ENCODE peak calls at places on chromosomes 5 and 9, in five cellular contexts. U is lower leg skin, K is body of pancreas, V is spleen, L is tibial nerve. Q is an unnamed sample.

GRCh38 chr9:104093162-104093561 is 947 bp upstream of the SMC2 start:
- DNase-seq in U (no peak), K (no peak), V (no peak), L (no peak), Q (no peak)

GRCh38 chr5:73947876-73948275 is 321.9 kb downstream of the ARHGEF28 start:
- DNase-seq in U (no peak), K (no peak), V (no peak), L (no peak), Q (no peak)

GRCh38 chr5:112338681-112339337 is 80.3 kb downstream of the EPB41L4A start:
- DNase-seq in U (peak), K (no peak), V (no peak), L (no peak), Q (no peak)

GRCh38 chr9:122122468-122122867 is 29.4 kb upstream of the TTLL11 start:
- DNase-seq in U (no peak), K (no peak), V (no peak), L (no peak), Q (no peak)

GRCh38 chr5:1208743-1209551 is 7.6 kb downstream of the SLC6A19 start:
- DNase-seq in U (no peak), K (no peak), V (no peak), L (no peak), Q (peak)

GRCh38 chr5:175810457-175810856 is 60.9 kb upstream of the CPLX2 start:
- DNase-seq in U (no peak), K (no peak), V (peak), L (no peak), Q (no peak)

GRCh38 chr9:5449521-5450359 is 602 bp upstream of the CD274 start:
- DNase-seq in U (no peak), K (no peak), V (no peak), L (no peak), Q (no peak)

GRCh38 chr9:16640649-16641048 is 229.8 kb downstream of the BNC2 start:
- DNase-seq in U (no peak), K (no peak), V (no peak), L (no peak), Q (no peak)

GRCh38 chr5:10623305-10623910 is 59.5 kb downstream of the ANKRD33B start:
- DNase-seq in U (peak), K (no peak), V (no peak), L (no peak), Q (no peak)

GRCh38 chr9:73270967-73271722 is 119.5 kb downstream of the ANXA1 start:
- DNase-seq in U (no peak), K (no peak), V (no peak), L (no peak), Q (peak)

GRCh38 chr9:125438506-125439433 is 177.1 kb downstream of the GAPVD1 start:
- DNase-seq in U (peak), K (no peak), V (no peak), L (no peak), Q (no peak)

GRCh38 chr5:98050583-98050982 is 722.9 kb upstream of the RGMB start:
- DNase-seq in U (no peak), K (no peak), V (no peak), L (no peak), Q (peak)

GRCh38 chr9:76181020-76181641 is 213.1 kb downstream of the RFK start:
- DNase-seq in U (no peak), K (no peak), V (no peak), L (no peak), Q (peak)

GRCh38 chr9:126461029-126461428 is 134.4 kb downstream of the MVB12B start:
- DNase-seq in U (peak), K (no peak), V (peak), L (no peak), Q (no peak)

GRCh38 chr9:130172858-130173461 is 756 bp downstream of the NCS1 start:
- DNase-seq in U (no peak), K (peak), V (no peak), L (no peak), Q (no peak)

GRCh38 chr5:174744896-174745295 is 20.5 kb downstream of the MSX2 start:
- DNase-seq in U (no peak), K (no peak), V (no peak), L (no peak), Q (no peak)

GRCh38 chr5:93723005-93723404 is 18.4 kb downstream of the POU5F2 start:
- DNase-seq in U (no peak), K (no peak), V (no peak), L (no peak), Q (no peak)

GRCh38 chr9:70868661-70869652 is 252.5 kb downstream of the TRPM3 start:
- DNase-seq in U (no peak), K (no peak), V (no peak), L (no peak), Q (no peak)

GRCh38 chr5:50800410-50800809 is 134.0 kb downstream of the PARP8 start:
- DNase-seq in U (no peak), K (no peak), V (no peak), L (no peak), Q (no peak)

GRCh38 chr5:110321117-110321516 is 405.4 kb downstream of the TMEM232 start:
- DNase-seq in U (no peak), K (no peak), V (no peak), L (no peak), Q (no peak)

GRCh38 chr5:62498961-62499360 is 79.7 kb upstream of the LRRC70 start:
- DNase-seq in U (no peak), K (no peak), V (no peak), L (no peak), Q (no peak)

GRCh38 chr9:113399646-113400200 is 1.4 kb downstream of the ALAD start:
- DNase-seq in U (no peak), K (no peak), V (no peak), L (no peak), Q (no peak)

GRCh38 chr9:84711936-84712335 is 42.4 kb downstream of the NTRK2 start:
- DNase-seq in U (peak), K (peak), V (no peak), L (peak), Q (peak)

GRCh38 chr9:131277673-131278420 is 1.5 kb upstream of the FAM78A start:
- DNase-seq in U (peak), K (peak), V (peak), L (peak), Q (peak)

GRCh38 chr5:40475546-40475945 is 204.2 kb upstream of the PTGER4 start:
- DNase-seq in U (no peak), K (no peak), V (no peak), L (no peak), Q (no peak)

GRCh38 chr9:18703086-18703750 is 229.3 kb downstream of the ADAMTSL1 start:
- DNase-seq in U (no peak), K (no peak), V (no peak), L (no peak), Q (no peak)

GRCh38 chr9:79023134-79023577 is 548.6 kb upstream of the TLE4 start:
- DNase-seq in U (no peak), K (no peak), V (no peak), L (no peak), Q (peak)

GRCh38 chr9:96418920-96419690 is 935 bp upstream of the ZNF367 start:
- DNase-seq in U (peak), K (peak), V (peak), L (peak), Q (peak)

GRCh38 chr5:107743357-107744000 is 72.7 kb upstream of the EFNA5 start:
- DNase-seq in U (no peak), K (no peak), V (no peak), L (no peak), Q (peak)

GRCh38 chr5:176500511-176500910 is 36.7 kb downstream of the RNF44 start:
- DNase-seq in U (no peak), K (no peak), V (no peak), L (no peak), Q (no peak)

GRCh38 chr9:128146591-128147120 is 2.6 kb upstream of the LCN2 start:
- DNase-seq in U (no peak), K (no peak), V (peak), L (no peak), Q (no peak)

GRCh38 chr9:133955821-133956411 is 36.2 kb downstream of the VAV2 start:
- DNase-seq in U (no peak), K (no peak), V (peak), L (no peak), Q (no peak)
- TF ChIP-seq POLR2A in U (no peak), K (no peak), V (no peak), L (no peak), Q (no peak)

GRCh38 chr5:134758504-134759341 is at the start of gene DDX46:
- DNase-seq in U (peak), K (peak), V (peak), L (peak), Q (peak)
- TF ChIP-seq POLR2A in U (no peak), K (peak), V (peak), L (peak), Q (peak)

GRCh38 chr5:170307575-170308465 is 10.2 kb upstream of the LCP2 start:
- DNase-seq in U (peak), K (no peak), V (peak), L (peak), Q (peak)
- TF ChIP-seq POLR2A in U (no peak), K (no peak), V (no peak), L (peak), Q (no peak)

GRCh38 chr9:136245194-136246150 is at the start of gene QSOX2:
- DNase-seq in U (peak), K (peak), V (peak), L (peak), Q (peak)
- TF ChIP-seq POLR2A in U (no peak), K (peak), V (no peak), L (peak), Q (peak)

DNA sequence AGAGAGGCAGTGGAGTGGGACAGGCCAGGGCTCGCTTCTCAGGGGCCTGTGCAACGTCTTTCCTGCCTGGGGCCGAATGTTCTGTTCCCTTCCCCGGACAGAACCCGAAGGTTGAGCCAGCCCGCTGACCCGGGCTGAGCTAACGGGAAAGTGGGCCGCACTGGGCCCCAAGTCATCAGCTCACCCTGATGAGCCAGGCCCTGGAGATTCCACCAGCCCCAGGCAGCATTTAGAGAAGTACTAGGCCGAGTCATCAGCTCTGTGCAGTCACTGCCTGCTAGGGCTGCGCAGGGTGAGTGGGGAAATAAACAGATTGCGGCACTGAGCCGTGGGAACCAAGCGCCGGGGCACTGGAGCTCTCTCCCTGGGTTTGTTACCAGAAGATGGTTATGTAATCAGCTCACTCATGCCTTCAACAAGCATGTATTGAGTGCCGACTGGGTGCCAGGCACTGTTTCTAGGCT is 29.1 kb upstream of the DUSP1 start:
- DNase-seq in U (peak), K (no peak), V (peak), L (peak), Q (peak)
- TF ChIP-seq POLR2A in U (no peak), K (no peak), V (no peak), L (no peak), Q (no peak)

GRCh38 chr5:36950586-36951457 is 74.3 kb downstream of the NIPBL start:
- DNase-seq in U (no peak), K (no peak), V (no peak), L (no peak), Q (no peak)

GRCh38 chr5:36948041-36948440 is 71.5 kb downstream of the NIPBL start:
- DNase-seq in U (no peak), K (no peak), V (no peak), L (no peak), Q (no peak)

GRCh38 chr5:36946101-36946500 is 69.5 kb downstream of the NIPBL start:
- DNase-seq in U (no peak), K (no peak), V (no peak), L (no peak), Q (no peak)

GRCh38 chr5:36949593-36949992 is 73.0 kb downstream of the NIPBL start:
- DNase-seq in U (no peak), K (no peak), V (no peak), L (no peak), Q (no peak)

GRCh38 chr5:36948650-36949049 is 72.1 kb downstream of the NIPBL start:
- DNase-seq in U (no peak), K (no peak), V (no peak), L (no peak), Q (no peak)
- TF ChIP-seq POLR2A in U (no peak), K (no peak), V (no peak), L (no peak), Q (no peak)

GRCh38 chr9:110746211-110746930 is 77.8 kb downstream of the MUSK start:
- DNase-seq in U (no peak), K (no peak), V (no peak), L (no peak), Q (no peak)

GRCh38 chr9:110744753-110745522 is 76.3 kb downstream of the MUSK start:
- DNase-seq in U (no peak), K (no peak), V (no peak), L (peak), Q (peak)

GRCh38 chr9:110738982-110739381 is 70.4 kb downstream of the MUSK start:
- DNase-seq in U (no peak), K (no peak), V (no peak), L (no peak), Q (no peak)

GRCh38 chr9:110745656-110746055 is 77.1 kb downstream of the MUSK start:
- DNase-seq in U (no peak), K (no peak), V (no peak), L (no peak), Q (no peak)

GRCh38 chr9:110742741-110743371 is 74.3 kb downstream of the MUSK start:
- DNase-seq in U (no peak), K (no peak), V (no peak), L (no peak), Q (no peak)
- TF ChIP-seq POLR2A in U (no peak), K (no peak), V (no peak), L (no peak), Q (no peak)

GRCh38 chr5:67474597-67475238 is 278.1 kb upstream of the CD180 start:
- DNase-seq in U (no peak), K (no peak), V (no peak), L (no peak), Q (no peak)
- TF ChIP-seq POLR2A in U (no peak), K (no peak), V (no peak), L (no peak), Q (no peak)

GRCh38 chr9:108049026-108049591 is 559.5 kb upstream of the KLF4 start:
- DNase-seq in U (no peak), K (no peak), V (no peak), L (no peak), Q (peak)
- TF ChIP-seq POLR2A in U (no peak), K (no peak), V (no peak), L (no peak), Q (no peak)

Q was measured in H54.